ENCODE peak calls at places on chromosomes 11 and 22, in seven cellular contexts. F is stimulated activated CD8-positive, alpha-beta memory T cell treated with anti-CD3 and anti-CD28 coated beads, Interleukin-7, amount 100 ng/mL, for 48 hours; X is colonic mucosa; M is NCI-H345; C is astrocyte of the spinal cord; I is NCI-H2107; U is lower lobe of right lung. Z is an unnamed sample.

GRCh38 chr22:27573280-27573711 is 228.3 kb downstream of the MN1 start:
- DNase-seq in C (no peak), F (no peak), U (no peak), I (no peak), X (no peak), M (no peak), Z (no peak)

GRCh38 chr22:19810381-19811141 is 44.1 kb downstream of the GNB1L start:
- DNase-seq in F (no peak), U (peak), I (no peak), X (no peak), C (peak), M (no peak), Z (peak)

GRCh38 chr11:57156928-57157327 is 24.8 kb upstream of the LRRC55 start:
- DNase-seq in X (no peak), M (no peak), U (no peak), C (no peak), I (no peak), F (no peak), Z (no peak)

GRCh38 chr11:57476883-57477506 is 16.7 kb downstream of the RTN4RL2 start:
- DNase-seq in C (no peak), I (no peak), U (peak), F (no peak), X (peak), M (peak), Z (no peak)

GRCh38 chr11:23789938-23790371 is 706.9 kb upstream of the LUZP2 start:
- DNase-seq in X (peak), I (no peak), U (no peak), F (no peak), M (no peak), C (peak), Z (no peak)

GRCh38 chr22:22556995-22557925 is 1.8 kb downstream of the PRAME start:
- DNase-seq in C (no peak), I (peak), F (no peak), X (no peak), U (no peak), M (no peak), Z (no peak)

GRCh38 chr11:57698843-57699365 is 13.1 kb downstream of the MED19 start:
- DNase-seq in M (no peak), C (no peak), U (no peak), I (no peak), F (no peak), X (no peak), Z (no peak)

GRCh38 chr11:16001899-16002426 is 354.4 kb downstream of the SOX6 start:
- DNase-seq in X (peak), F (no peak), C (peak), U (peak), M (peak), I (peak), Z (peak)

GRCh38 chr11:78564889-78565467 is 9.7 kb downstream of the NARS2 start:
- DNase-seq in C (no peak), F (no peak), X (no peak), I (no peak), M (no peak), U (no peak), Z (no peak)

GRCh38 chr11:14380947-14381555 is 22.1 kb upstream of the RRAS2 start:
- DNase-seq in C (peak), U (peak), F (no peak), I (no peak), X (peak), M (peak), Z (no peak)

GRCh38 chr11:123755344-123755743 is 1.0 kb upstream of the OR6X1 start:
- DNase-seq in I (no peak), F (no peak), U (no peak), M (no peak), C (no peak), X (no peak), Z (no peak)

GRCh38 chr11:11409916-11410315 is 56.9 kb upstream of the CSNK2A3 start:
- DNase-seq in M (peak), U (no peak), F (no peak), C (no peak), I (peak), X (peak), Z (no peak)

GRCh38 chr11:119369035-119369925 is 12.2 kb downstream of the USP2 start:
- DNase-seq in X (peak), C (no peak), F (no peak), I (no peak), U (no peak), M (no peak), Z (no peak)

GRCh38 chr22:45248832-45249561 is 8.3 kb upstream of the KIAA0930 start:
- DNase-seq in M (no peak), I (no peak), X (no peak), U (no peak), F (no peak), C (no peak), Z (no peak)

GRCh38 chr11:85705805-85706204 is 19.8 kb upstream of the CCDC89 start:
- DNase-seq in X (no peak), M (no peak), C (no peak), F (no peak), U (no peak), I (no peak), Z (no peak)

GRCh38 chr22:23225724-23226496 is 45.6 kb downstream of the BCR start:
- DNase-seq in M (peak), I (no peak), F (no peak), C (peak), X (peak), U (peak), Z (no peak)